ENCODE peak calls at places on chromosomes 4 and X, in four cellular contexts. C is HFF-Myc, Z is HFFc6, E is lung. K is an unnamed sample.

GRCh38 chr4:5510506-5510905 is 197.9 kb downstream of the EVC2 start:
- DNase-seq in C (no peak), Z (no peak), E (no peak), K (no peak)

GRCh38 chr4:64384237-64385176 is 24.7 kb downstream of the TECRL start:
- DNase-seq in C (no peak), Z (no peak), E (no peak), K (no peak)

GRCh38 chrX:110732274-110732673 is 63.3 kb downstream of the CHRDL1 start:
- DNase-seq in C (no peak), Z (no peak), E (no peak), K (no peak)

GRCh38 chr4:61772116-61772515 is 572.0 kb downstream of the ADGRL3 start:
- DNase-seq in C (no peak), Z (no peak), E (no peak), K (no peak)

GRCh38 chrX:1223253-1223621 is 10.8 kb upstream of the CRLF2 start:
- DNase-seq in C (no peak), Z (no peak), E (no peak), K (no peak)

GRCh38 chr4:71814433-71814832 is 30.6 kb upstream of the GC start:
- DNase-seq in C (no peak), Z (no peak), E (no peak), K (no peak)

GRCh38 chr4:185774815-185775684 is 36.9 kb downstream of the SORBS2 start:
- DNase-seq in C (no peak), Z (peak), E (peak), K (peak)

GRCh38 chr4:124144302-124144701 is 568.2 kb downstream of the ANKRD50 start:
- DNase-seq in C (no peak), Z (no peak), E (no peak), K (peak)

GRCh38 chr4:110107868-110108267 is 90.5 kb downstream of the ELOVL6 start:
- DNase-seq in C (no peak), Z (no peak), E (no peak), K (peak)

GRCh38 chrX:13808865-13809264 is 8.0 kb downstream of the GPM6B start:
- DNase-seq in C (no peak), Z (no peak), E (no peak), K (peak)

GRCh38 chr4:101953949-101954348 is 163.4 kb downstream of the BANK1 start:
- DNase-seq in C (peak), Z (peak), E (no peak), K (peak)

GRCh38 chr4:113094802-113095201 is 45.3 kb downstream of the ANK2 start:
- DNase-seq in C (no peak), Z (peak), E (no peak), K (peak)

GRCh38 chrX:683572-683971 is 53.0 kb downstream of the SHOX start:
- DNase-seq in C (no peak), Z (no peak), E (no peak), K (no peak)

GRCh38 chrX:119945481-119945880 is 1.9 kb upstream of the NKAP start:
- DNase-seq in C (no peak), Z (no peak), E (no peak), K (no peak)

GRCh38 chr4:163566257-163566656 is 71.8 kb downstream of the TMA16 start:
- DNase-seq in C (no peak), Z (no peak), E (no peak), K (no peak)

GRCh38 chr4:47528651-47529050 is 43.6 kb downstream of the ATP10D start:
- DNase-seq in C (no peak), Z (peak), E (no peak), K (no peak)

GRCh38 chr4:73917081-73917501 is 47.9 kb downstream of the CXCL1 start:
- DNase-seq in C (peak), Z (peak), E (no peak), K (peak)

GRCh38 chr4:168598191-168598590 is 101.3 kb downstream of the PALLD start:
- DNase-seq in C (no peak), Z (peak), E (no peak), K (peak)

GRCh38 chr4:57094482-57095223 is 15.5 kb downstream of the IGFBP7 start:
- DNase-seq in C (no peak), Z (peak), E (no peak), K (peak)

GRCh38 chr4:20838476-20838875 is 138.2 kb downstream of the PACRGL start:
- DNase-seq in C (no peak), Z (no peak), E (no peak), K (no peak)

GRCh38 chrX:11180571-11180970 is 69.4 kb downstream of the HCCS start:
- DNase-seq in C (no peak), Z (no peak), E (no peak), K (no peak)

GRCh38 chr4:184671101-184671500 is 21.6 kb downstream of the PRIMPOL start:
- DNase-seq in C (no peak), Z (no peak), E (no peak), K (no peak)

GRCh38 chr4:43146198-43146597 is 253.7 kb downstream of the GRXCR1 start:
- DNase-seq in C (no peak), Z (no peak), E (no peak), K (no peak)

GRCh38 chr4:168514249-168514852 is 17.5 kb downstream of the PALLD start:
- DNase-seq in C (peak), Z (peak), E (no peak), K (peak)

GRCh38 chrX:65667503-65668355 is at the start of gene MSN:
- DNase-seq in C (no peak), Z (peak), E (peak), K (peak)

GRCh38 chrX:153708415-153708814 is 15.8 kb downstream of the BCAP31 start:
- DNase-seq in C (peak), Z (peak), E (peak), K (peak)

GRCh38 chr4:48641401-48641800 is 138.7 kb downstream of the FRYL start:
- DNase-seq in C (no peak), Z (no peak), E (no peak), K (no peak)

K was measured in AG08395.